ENCODE peak calls at places on chromosomes 7 and 10, in four cellular contexts. F is H1, H is GM12878, I is K562. Y is an unnamed sample.

GRCh38 chr10:72692057-72692891 is at the start of gene MCU:
- DNase-seq in I (peak; percentile 98), F (peak; percentile 90), H (no peak), Y (no peak)

GRCh38 chr10:105950410-105950809 is 1214.1 kb downstream of the SORCS1 start:
- DNase-seq in H (peak; percentile 5), I (peak; percentile 11), F (peak; percentile 54), Y (peak; percentile 13)

GRCh38 chr7:151083824-151084160 is 499 bp upstream of the TMUB1 start:
- DNase-seq in I (no peak), F (no peak), H (no peak), Y (no peak)

GRCh38 chr10:78320416-78320815 is 286.8 kb downstream of the RPS24 start:
- DNase-seq in F (peak; percentile 33), H (no peak), I (no peak), Y (no peak)

GRCh38 chr7:14207711-14208110 is 218.2 kb upstream of the ETV1 start:
- DNase-seq in F (no peak), H (no peak), I (no peak), Y (no peak)

GRCh38 chr7:140646931-140647647 is 6.5 kb upstream of the DENND2A start:
- DNase-seq in I (peak; percentile 65), H (no peak), F (peak; percentile 78), Y (peak; percentile 49)

GRCh38 chr10:119663866-119664698 is 12.9 kb downstream of the BAG3 start:
- DNase-seq in H (no peak), I (peak; percentile 41), F (no peak), Y (no peak)

GRCh38 chr7:72490301-72490700 is 78.2 kb upstream of the CALN1 start:
- DNase-seq in F (peak; percentile 4), H (no peak), I (no peak), Y (no peak)

GRCh38 chr10:78438094-78438906 is 404.6 kb downstream of the RPS24 start:
- DNase-seq in H (no peak), I (peak; percentile 14), F (no peak), Y (peak; percentile 70)

GRCh38 chr7:155665957-155666287 is 21.5 kb downstream of the RBM33 start:
- DNase-seq in I (peak; percentile 35), H (no peak), F (no peak), Y (no peak)

GRCh38 chr7:44279731-44280505 is 45.5 kb downstream of the CAMK2B start:
- DNase-seq in F (peak; percentile 38), I (no peak), H (no peak), Y (no peak)

GRCh38 chr10:125106586-125106985 is 53.8 kb downstream of the CTBP2 start:
- DNase-seq in F (no peak), H (no peak), I (no peak), Y (no peak)

GRCh38 chr10:125084191-125085186 is 75.9 kb downstream of the CTBP2 start:
- DNase-seq in F (no peak), H (no peak), I (no peak), Y (peak; percentile 12)

GRCh38 chr7:134724606-134725005 is 54.8 kb upstream of the CALD1 start:
- DNase-seq in F (peak; percentile 64), I (peak; percentile 47), H (peak; percentile 11), Y (peak; percentile 10)

GRCh38 chr10:63753807-63754206 is 232.6 kb downstream of the REEP3 start:
- DNase-seq in I (no peak), H (no peak), F (no peak), Y (no peak)

GRCh38 chr7:17535776-17536175 is 237.3 kb downstream of the AHR start:
- DNase-seq in H (no peak), I (no peak), F (no peak), Y (no peak)

GRCh38 chr7:111839261-111839660 is 277.0 kb upstream of the IMMP2L start:
- DNase-seq in H (no peak), I (no peak), F (no peak), Y (no peak)

GRCh38 chr7:57220746-57221145 is 88.5 kb upstream of the ZNF479 start:
- DNase-seq in I (no peak), F (no peak), H (no peak), Y (no peak)

GRCh38 chr10:86073199-86073977 is 293.2 kb downstream of the GRID1 start:
- DNase-seq in I (no peak), H (no peak), F (peak; percentile 24), Y (no peak)

GRCh38 chr7:91527460-91527859 is 263.2 kb downstream of the FZD1 start:
- DNase-seq in I (peak; percentile 87), H (no peak), F (no peak), Y (no peak)

GRCh38 chr7:48078470-48078869 is 10.6 kb upstream of the UPP1 start:
- DNase-seq in I (no peak), H (no peak), F (no peak), Y (no peak)

GRCh38 chr10:70575874-70576802 is 26.4 kb downstream of the PRF1 start:
- DNase-seq in H (peak; percentile 81), F (no peak), I (peak; percentile 92), Y (peak; percentile 15)

GRCh38 chr10:123788981-123789380 is 102.6 kb downstream of the CPXM2 start:
- DNase-seq in H (no peak), F (peak; percentile 24), I (no peak), Y (no peak)

GRCh38 chr10:4733150-4733842 is 92.7 kb upstream of the AKR1E2 start:
- DNase-seq in H (no peak), F (no peak), I (no peak), Y (peak; percentile 48)

GRCh38 chr10:99266383-99266782 is 30.7 kb upstream of the HPSE2 start:
- DNase-seq in I (no peak), H (no peak), F (no peak), Y (no peak)

GRCh38 chr7:21939136-21939857 is 6.4 kb downstream of the CDCA7L start:
- DNase-seq in I (no peak), F (no peak), H (peak; percentile 82), Y (no peak)

GRCh38 chr7:75938921-75939320 is 24.0 kb downstream of the POR start:
- DNase-seq in I (no peak), H (no peak), F (no peak), Y (no peak)

GRCh38 chr10:129417882-129418281 is 49.2 kb upstream of the MGMT start:
- DNase-seq in H (no peak), F (no peak), I (no peak), Y (no peak)

GRCh38 chr7:130614449-130614848 is 54.1 kb downstream of the COPG2 start:
- DNase-seq in H (no peak), F (no peak), I (no peak), Y (no peak)

GRCh38 chr10:26480909-26481703 is 43.0 kb downstream of the APBB1IP start:
- DNase-seq in I (no peak), H (no peak), F (no peak), Y (no peak)

DNA sequence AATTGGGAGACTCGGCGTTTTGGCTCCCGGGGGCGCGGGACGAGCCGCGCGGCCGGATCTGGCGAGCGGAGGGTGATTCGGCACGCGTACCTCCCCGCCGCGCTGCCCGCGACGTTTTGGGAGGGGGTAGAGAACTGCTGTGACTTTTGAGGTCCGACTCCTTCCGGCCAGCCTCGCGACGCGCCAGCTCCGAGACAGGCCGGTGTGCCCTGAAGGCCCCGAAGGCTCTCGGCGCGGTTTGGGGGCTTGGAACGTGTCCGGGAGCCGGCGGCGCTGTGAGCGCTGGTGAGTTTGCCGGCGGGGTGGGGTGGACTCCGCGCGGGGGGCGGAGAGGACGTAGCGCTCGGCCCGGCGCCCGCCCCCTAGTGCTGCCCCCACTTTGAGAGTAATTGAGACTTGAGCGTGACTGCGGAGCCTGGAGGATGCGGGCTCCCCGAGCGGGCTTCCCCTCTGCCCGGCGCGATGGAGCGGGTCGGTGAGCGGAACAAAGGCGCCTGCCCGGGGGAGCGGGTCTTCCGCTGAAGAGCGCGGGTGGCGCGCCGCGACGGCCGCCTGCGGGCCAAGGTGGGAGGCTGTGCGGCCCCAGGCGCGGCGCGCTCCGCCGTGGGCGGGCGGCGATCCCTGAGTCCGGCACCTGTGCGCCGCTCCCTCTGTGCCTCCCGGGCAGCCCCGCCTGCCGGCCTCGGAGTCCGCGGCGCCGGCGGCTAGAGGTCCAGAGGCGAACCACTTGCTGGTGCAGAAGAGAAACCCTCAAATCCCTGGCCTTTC is at the start of gene GALNT17:
- DNase-seq in F (peak; percentile 74), I (no peak), H (no peak), Y (no peak)
- TF ChIP-seq KDM1A in F (no peak), I (no peak), H (no peak), Y (no peak)

GRCh38 chr7:141979611-141980010 is 6.0 kb upstream of the TAS2R38 start:
- DNase-seq in I (no peak), H (no peak), F (no peak), Y (no peak)

GRCh38 chr7:141974831-141975230 is 1.3 kb upstream of the TAS2R38 start:
- DNase-seq in H (no peak), F (no peak), I (peak; percentile 9), Y (peak; percentile 9)

GRCh38 chr7:141978351-141978750 is 4.8 kb upstream of the TAS2R38 start:
- DNase-seq in I (no peak), H (no peak), F (no peak), Y (no peak)

GRCh38 chr7:141975806-141976523 is 2.4 kb upstream of the TAS2R38 start:
- DNase-seq in H (peak; percentile 7), F (peak; percentile 96), I (peak; percentile 78), Y (peak; percentile 50)

GRCh38 chr7:141976524-141977245 is 3.1 kb upstream of the TAS2R38 start:
- DNase-seq in F (no peak), I (no peak), H (no peak), Y (no peak)
- H2AFZ ChIP-seq in F (peak overlapping the region; percentile 97), I (no peak overlapping the region), H (peak overlapping the region; percentile 81), Y (no peak overlapping the region)

DNA sequence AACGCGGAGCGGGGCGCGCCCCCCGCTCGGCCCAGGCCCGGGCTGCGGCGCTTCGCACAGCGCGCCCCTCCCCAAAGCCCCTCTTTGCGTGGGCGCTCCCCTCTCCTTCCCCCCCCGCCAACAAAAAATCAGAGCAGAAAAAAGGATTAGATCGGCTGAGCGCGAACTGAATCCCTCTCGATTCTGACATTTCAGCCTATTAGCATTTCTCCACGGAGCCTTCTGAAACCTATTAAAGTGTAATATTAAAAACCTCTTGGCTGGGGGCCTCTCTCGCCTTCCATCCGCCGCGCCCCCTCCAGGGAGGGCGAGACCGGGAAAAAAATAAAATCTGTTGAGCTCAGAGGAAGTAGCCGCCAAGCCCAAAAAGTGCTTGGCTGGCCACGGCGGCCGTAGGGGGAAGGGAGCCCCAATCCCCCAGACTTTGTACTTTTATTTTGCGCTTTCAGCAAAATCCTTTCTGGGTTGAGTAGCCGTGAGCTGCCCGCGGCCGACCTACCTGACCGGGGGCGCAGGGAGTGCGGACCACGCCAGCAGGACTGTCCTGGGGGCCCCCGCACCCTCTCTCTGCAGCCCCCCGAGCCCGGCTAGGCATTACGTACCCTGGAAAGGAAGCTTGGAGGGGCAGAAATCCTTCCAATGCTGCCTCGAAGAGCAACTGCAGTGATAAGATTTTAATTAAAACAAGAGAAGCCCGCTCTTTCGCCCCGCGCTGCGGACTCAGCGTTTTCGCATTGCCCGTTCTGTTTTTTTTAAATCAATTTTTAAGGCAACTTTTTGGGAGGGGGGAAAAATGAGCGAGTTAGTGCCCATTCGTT is 1.3 kb upstream of the TNRC18 start:
- DNase-seq in H (no peak), I (peak; percentile 57), F (no peak), Y (peak; percentile 70)
- TF ChIP-seq KDM1A in H (no peak), I (peak; percentile 88), F (no peak), Y (no peak)

GRCh38 chr10:60942604-60943269 is 1.2 kb downstream of the RHOBTB1 start:
- DNase-seq in H (no peak), F (no peak), I (peak; percentile 74), Y (no peak)
- H2AFZ ChIP-seq in H (no peak overlapping the region), F (peak overlapping the region; percentile 94), I (peak overlapping the region; percentile 95), Y (no peak overlapping the region)

DNA sequence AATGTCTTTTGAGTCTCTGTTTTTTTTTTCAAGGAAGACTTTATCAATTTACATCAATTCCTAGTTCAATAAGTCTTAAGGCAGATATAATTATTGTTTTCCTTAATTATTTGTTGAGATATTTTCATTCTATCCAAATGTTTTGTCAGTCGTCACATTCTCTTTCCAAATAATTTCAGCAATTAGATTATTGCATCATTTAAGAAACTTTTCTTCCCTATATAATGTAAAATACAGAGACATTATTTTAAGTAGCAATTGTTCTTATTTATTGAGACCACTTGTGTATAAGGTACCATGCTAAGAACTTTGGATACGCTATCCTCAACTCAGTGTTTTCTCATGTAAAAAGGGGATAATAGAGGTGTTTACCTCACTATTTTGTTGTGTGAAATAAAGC is 38.1 kb upstream of the GNAT3 start:
- DNase-seq in F (no peak), I (no peak), H (no peak), Y (no peak)
- TF ChIP-seq KDM1A in F (no peak), I (no peak), H (no peak), Y (no peak)

Y was measured in HepG2.